ENCODE peak calls at places on chromosomes 1 and 21, in ten cellular contexts. One of them, this sample, is unnamed. For H3K4me1, the result is how much of the 10 kb centered on the place peaks cover.

GRCh38 chr21:45642122-45642813 is 1.3 kb upstream of the PCBP3 start:
- DNase-seq in OCI-LY7: no peak
- DNase-seq in cardiac muscle cell: peak
- DNase-seq in A549: no peak
- DNase-seq in heart left ventricle: no peak
- DNase-seq in left lung: peak
- DNase-seq in pancreas: peak
- DNase-seq in CD8-positive, alpha-beta memory T cell: no peak
- DNase-seq in transverse colon: no peak
- DNase-seq in esophagus squamous epithelium: no peak
- DNase-seq in this sample: no peak

GRCh38 chr1:17671741-17672140 is 83.4 kb upstream of the ACTL8 start:
- DNase-seq in OCI-LY7: peak
- DNase-seq in cardiac muscle cell: peak
- DNase-seq in A549: no peak
- DNase-seq in heart left ventricle: no peak
- DNase-seq in left lung: no peak
- DNase-seq in pancreas: no peak
- DNase-seq in CD8-positive, alpha-beta memory T cell: no peak
- DNase-seq in transverse colon: no peak
- DNase-seq in esophagus squamous epithelium: no peak
- DNase-seq in this sample: no peak

GRCh38 chr1:162285149-162285561 is 91.5 kb downstream of the SPATA46 start:
- DNase-seq in OCI-LY7: no peak
- DNase-seq in cardiac muscle cell: peak
- DNase-seq in A549: no peak
- DNase-seq in heart left ventricle: peak
- DNase-seq in left lung: no peak
- DNase-seq in pancreas: peak
- DNase-seq in CD8-positive, alpha-beta memory T cell: no peak
- DNase-seq in transverse colon: peak
- DNase-seq in esophagus squamous epithelium: no peak
- DNase-seq in this sample: no peak

GRCh38 chr1:229129306-229130027 is 141.4 kb upstream of the RAB4A start:
- DNase-seq in OCI-LY7: peak
- DNase-seq in cardiac muscle cell: no peak
- DNase-seq in A549: no peak
- DNase-seq in heart left ventricle: no peak
- DNase-seq in left lung: no peak
- DNase-seq in pancreas: no peak
- DNase-seq in CD8-positive, alpha-beta memory T cell: peak
- DNase-seq in transverse colon: peak
- DNase-seq in esophagus squamous epithelium: no peak
- DNase-seq in this sample: no peak

GRCh38 chr1:29298175-29298720 is 61.9 kb downstream of the PTPRU start:
- DNase-seq in OCI-LY7: no peak
- DNase-seq in cardiac muscle cell: no peak
- DNase-seq in A549: no peak
- DNase-seq in heart left ventricle: no peak
- DNase-seq in left lung: peak
- DNase-seq in pancreas: no peak
- DNase-seq in CD8-positive, alpha-beta memory T cell: no peak
- DNase-seq in transverse colon: no peak
- DNase-seq in esophagus squamous epithelium: no peak
- DNase-seq in this sample: no peak

GRCh38 chr1:48817505-48818114 is 40.9 kb upstream of the BEND5 start:
- DNase-seq in OCI-LY7: peak
- DNase-seq in cardiac muscle cell: peak
- DNase-seq in A549: peak
- DNase-seq in heart left ventricle: peak
- DNase-seq in left lung: peak
- DNase-seq in pancreas: peak
- DNase-seq in CD8-positive, alpha-beta memory T cell: no peak
- DNase-seq in transverse colon: peak
- DNase-seq in esophagus squamous epithelium: no peak
- DNase-seq in this sample: peak

GRCh38 chr1:26360807-26361604 is 7.1 kb upstream of the CRYBG2 start:
- DNase-seq in OCI-LY7: no peak
- DNase-seq in cardiac muscle cell: no peak
- DNase-seq in A549: no peak
- DNase-seq in heart left ventricle: no peak
- DNase-seq in left lung: no peak
- DNase-seq in pancreas: no peak
- DNase-seq in CD8-positive, alpha-beta memory T cell: no peak
- DNase-seq in transverse colon: no peak
- DNase-seq in esophagus squamous epithelium: no peak
- DNase-seq in this sample: no peak

GRCh38 chr1:87334351-87335174 is 5.9 kb downstream of the LMO4 start:
- DNase-seq in OCI-LY7: peak
- DNase-seq in cardiac muscle cell: peak
- DNase-seq in A549: no peak
- DNase-seq in heart left ventricle: no peak
- DNase-seq in left lung: peak
- DNase-seq in pancreas: peak
- DNase-seq in CD8-positive, alpha-beta memory T cell: no peak
- DNase-seq in transverse colon: peak
- DNase-seq in esophagus squamous epithelium: no peak
- DNase-seq in this sample: no peak

GRCh38 chr1:35615440-35615839 is 25.9 kb downstream of the PSMB2 start:
- DNase-seq in OCI-LY7: no peak
- DNase-seq in cardiac muscle cell: no peak
- DNase-seq in A549: no peak
- DNase-seq in heart left ventricle: no peak
- DNase-seq in left lung: no peak
- DNase-seq in pancreas: no peak
- DNase-seq in CD8-positive, alpha-beta memory T cell: no peak
- DNase-seq in transverse colon: no peak
- DNase-seq in esophagus squamous epithelium: no peak
- DNase-seq in this sample: no peak

GRCh38 chr1:110542730-110543129 is 23.8 kb upstream of the KCNA10 start:
- DNase-seq in OCI-LY7: peak
- DNase-seq in cardiac muscle cell: peak
- DNase-seq in A549: no peak
- DNase-seq in heart left ventricle: no peak
- DNase-seq in left lung: no peak
- DNase-seq in pancreas: no peak
- DNase-seq in CD8-positive, alpha-beta memory T cell: no peak
- DNase-seq in transverse colon: no peak
- DNase-seq in esophagus squamous epithelium: no peak
- DNase-seq in this sample: no peak

GRCh38 chr1:150661156-150661555 is 31.7 kb upstream of the ENSA start:
- DNase-seq in OCI-LY7: no peak
- DNase-seq in cardiac muscle cell: no peak
- DNase-seq in A549: no peak
- DNase-seq in heart left ventricle: no peak
- DNase-seq in left lung: no peak
- DNase-seq in pancreas: no peak
- DNase-seq in CD8-positive, alpha-beta memory T cell: no peak
- DNase-seq in transverse colon: no peak
- DNase-seq in esophagus squamous epithelium: no peak
- DNase-seq in this sample: no peak

GRCh38 chr1:170692866-170693575 is 29.1 kb downstream of the PRRX1 start:
- DNase-seq in OCI-LY7: no peak
- DNase-seq in cardiac muscle cell: no peak
- DNase-seq in A549: no peak
- DNase-seq in heart left ventricle: no peak
- DNase-seq in left lung: no peak
- DNase-seq in pancreas: no peak
- DNase-seq in CD8-positive, alpha-beta memory T cell: no peak
- DNase-seq in transverse colon: no peak
- DNase-seq in esophagus squamous epithelium: no peak
- DNase-seq in this sample: no peak

GRCh38 chr1:198161718-198162090 is 4.9 kb downstream of the NEK7 start:
- DNase-seq in OCI-LY7: no peak
- DNase-seq in cardiac muscle cell: no peak
- DNase-seq in A549: no peak
- DNase-seq in heart left ventricle: no peak
- DNase-seq in left lung: no peak
- DNase-seq in pancreas: no peak
- DNase-seq in CD8-positive, alpha-beta memory T cell: no peak
- DNase-seq in transverse colon: no peak
- DNase-seq in esophagus squamous epithelium: no peak
- DNase-seq in this sample: no peak
- H3K4me3 ChIP-seq in OCI-LY7: no peak
- H3K4me3 ChIP-seq in cardiac muscle cell: no peak
- H3K4me3 ChIP-seq in A549: no peak
- H3K4me3 ChIP-seq in heart left ventricle: no peak
- H3K4me3 ChIP-seq in left lung: no peak
- H3K4me3 ChIP-seq in pancreas: no peak
- H3K4me3 ChIP-seq in CD8-positive, alpha-beta memory T cell: no peak
- H3K4me3 ChIP-seq in transverse colon: no peak
- H3K4me3 ChIP-seq in esophagus squamous epithelium: no peak
- H3K4me3 ChIP-seq in this sample: no peak

GRCh38 chr1:174160603-174161002 is 1.3 kb downstream of the RABGAP1L start:
- DNase-seq in OCI-LY7: no peak
- DNase-seq in cardiac muscle cell: no peak
- DNase-seq in A549: no peak
- DNase-seq in heart left ventricle: no peak
- DNase-seq in left lung: no peak
- DNase-seq in pancreas: no peak
- DNase-seq in CD8-positive, alpha-beta memory T cell: no peak
- DNase-seq in transverse colon: no peak
- DNase-seq in esophagus squamous epithelium: no peak
- DNase-seq in this sample: no peak
- H3K4me1 ChIP-seq in OCI-LY7: half or more
- H3K4me1 ChIP-seq in cardiac muscle cell: under half
- H3K4me1 ChIP-seq in A549: under half
- H3K4me1 ChIP-seq in heart left ventricle: under half
- H3K4me1 ChIP-seq in left lung: under half
- H3K4me1 ChIP-seq in pancreas: under half
- H3K4me1 ChIP-seq in CD8-positive, alpha-beta memory T cell: under half
- H3K4me1 ChIP-seq in transverse colon: under half
- H3K4me1 ChIP-seq in esophagus squamous epithelium: half or more
- H3K4me1 ChIP-seq in this sample: under half

DNA sequence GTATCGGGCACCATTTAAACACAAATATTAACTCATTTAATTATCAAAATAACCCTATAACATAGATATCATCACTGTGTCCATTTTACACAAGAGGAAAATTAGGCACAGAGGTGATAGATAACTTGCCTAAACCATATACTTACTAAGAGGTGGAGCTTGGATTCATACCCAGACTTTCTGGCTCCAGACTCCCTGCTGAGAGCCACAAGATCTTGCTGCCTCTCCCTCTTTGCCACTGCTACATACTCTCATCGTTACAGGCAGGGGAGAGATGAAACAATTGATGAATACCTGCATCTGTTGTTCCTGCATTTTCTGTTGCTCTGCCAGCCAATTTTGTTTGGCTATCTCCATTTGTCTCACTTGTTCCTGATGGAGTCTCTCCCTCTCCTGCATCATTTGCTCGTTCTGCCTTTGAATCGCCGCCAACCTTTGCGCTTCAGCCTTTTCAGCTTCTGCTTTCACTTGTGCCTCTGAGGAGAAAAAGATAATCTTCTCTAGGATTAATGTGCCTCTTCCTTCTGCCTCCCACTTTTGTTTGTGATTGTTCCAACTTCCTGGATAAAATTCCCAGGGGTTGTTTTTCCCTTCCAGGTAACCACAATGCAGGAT is 10.6 kb downstream of the GBP5 start:
- DNase-seq in OCI-LY7: no peak
- DNase-seq in cardiac muscle cell: no peak
- DNase-seq in A549: no peak
- DNase-seq in heart left ventricle: peak
- DNase-seq in left lung: no peak
- DNase-seq in pancreas: no peak
- DNase-seq in CD8-positive, alpha-beta memory T cell: no peak
- DNase-seq in transverse colon: no peak
- DNase-seq in esophagus squamous epithelium: no peak
- DNase-seq in this sample: peak
- H3K4me3 ChIP-seq in OCI-LY7: no peak
- H3K4me3 ChIP-seq in cardiac muscle cell: no peak
- H3K4me3 ChIP-seq in A549: no peak
- H3K4me3 ChIP-seq in heart left ventricle: no peak
- H3K4me3 ChIP-seq in left lung: no peak
- H3K4me3 ChIP-seq in pancreas: no peak
- H3K4me3 ChIP-seq in CD8-positive, alpha-beta memory T cell: peak
- H3K4me3 ChIP-seq in transverse colon: no peak
- H3K4me3 ChIP-seq in esophagus squamous epithelium: peak
- H3K4me3 ChIP-seq in this sample: peak

GRCh38 chr1:45684402-45684801 is 1.9 kb downstream of the GPBP1L1 start:
- DNase-seq in OCI-LY7: no peak
- DNase-seq in cardiac muscle cell: no peak
- DNase-seq in A549: no peak
- DNase-seq in heart left ventricle: no peak
- DNase-seq in left lung: no peak
- DNase-seq in pancreas: no peak
- DNase-seq in CD8-positive, alpha-beta memory T cell: no peak
- DNase-seq in transverse colon: no peak
- DNase-seq in esophagus squamous epithelium: no peak
- DNase-seq in this sample: no peak
- H3K4me1 ChIP-seq in OCI-LY7: under half
- H3K4me1 ChIP-seq in cardiac muscle cell: under half
- H3K4me1 ChIP-seq in A549: under half
- H3K4me1 ChIP-seq in heart left ventricle: half or more
- H3K4me1 ChIP-seq in left lung: half or more
- H3K4me1 ChIP-seq in pancreas: under half
- H3K4me1 ChIP-seq in CD8-positive, alpha-beta memory T cell: half or more
- H3K4me1 ChIP-seq in transverse colon: half or more
- H3K4me1 ChIP-seq in esophagus squamous epithelium: half or more
- H3K4me1 ChIP-seq in this sample: under half

GRCh38 chr1:192810253-192810880 is 1.5 kb downstream of the RGS2 start:
- DNase-seq in OCI-LY7: peak
- DNase-seq in cardiac muscle cell: no peak
- DNase-seq in A549: no peak
- DNase-seq in heart left ventricle: peak
- DNase-seq in left lung: no peak
- DNase-seq in pancreas: no peak
- DNase-seq in CD8-positive, alpha-beta memory T cell: no peak
- DNase-seq in transverse colon: peak
- DNase-seq in esophagus squamous epithelium: no peak
- DNase-seq in this sample: no peak
- H3K4me3 ChIP-seq in OCI-LY7: peak
- H3K4me3 ChIP-seq in cardiac muscle cell: peak
- H3K4me3 ChIP-seq in A549: peak
- H3K4me3 ChIP-seq in heart left ventricle: peak
- H3K4me3 ChIP-seq in left lung: peak
- H3K4me3 ChIP-seq in pancreas: no peak
- H3K4me3 ChIP-seq in CD8-positive, alpha-beta memory T cell: no peak
- H3K4me3 ChIP-seq in transverse colon: peak
- H3K4me3 ChIP-seq in esophagus squamous epithelium: peak
- H3K4me3 ChIP-seq in this sample: peak

GRCh38 chr1:21622466-21623315 is 46.5 kb downstream of the RAP1GAP start:
- DNase-seq in OCI-LY7: no peak
- DNase-seq in cardiac muscle cell: peak
- DNase-seq in A549: no peak
- DNase-seq in heart left ventricle: no peak
- DNase-seq in left lung: peak
- DNase-seq in pancreas: peak
- DNase-seq in CD8-positive, alpha-beta memory T cell: peak
- DNase-seq in transverse colon: peak
- DNase-seq in esophagus squamous epithelium: no peak
- DNase-seq in this sample: no peak
- H3K4me1 ChIP-seq in OCI-LY7: under half
- H3K4me1 ChIP-seq in cardiac muscle cell: under half
- H3K4me1 ChIP-seq in A549: half or more
- H3K4me1 ChIP-seq in heart left ventricle: under half
- H3K4me1 ChIP-seq in left lung: under half
- H3K4me1 ChIP-seq in pancreas: under half
- H3K4me1 ChIP-seq in CD8-positive, alpha-beta memory T cell: under half
- H3K4me1 ChIP-seq in transverse colon: under half
- H3K4me1 ChIP-seq in esophagus squamous epithelium: half or more
- H3K4me1 ChIP-seq in this sample: under half

This sample was measured in psoas muscle.